ENCODE peak calls at places on chromosomes 4 and X, in four cellular contexts. V, Z, W and A are unnamed samples.

GRCh38 chr4:81198151-81198550 is 16.9 kb downstream of the PRKG2 start:
- DNase-seq in V (no peak), Z (no peak), W (no peak), A (no peak)

GRCh38 chr4:6608758-6609414 is 31.6 kb upstream of the MRFAP1 start:
- DNase-seq in V (peak), Z (no peak), W (peak), A (no peak)

GRCh38 chr4:8084031-8084660 is 74.5 kb downstream of the ABLIM2 start:
- DNase-seq in V (no peak), Z (no peak), W (no peak), A (no peak)

GRCh38 chrX:43002526-43003203 is 224.7 kb upstream of the PPP1R2C start:
- DNase-seq in V (no peak), Z (no peak), W (no peak), A (no peak)

GRCh38 chr4:6767725-6768538 is 14.6 kb upstream of the KIAA0232 start:
- DNase-seq in V (no peak), Z (no peak), W (no peak), A (no peak)

GRCh38 chrX:132612990-132613564 is 124.2 kb upstream of the MBNL3 start:
- DNase-seq in V (no peak), Z (peak), W (peak), A (no peak)

GRCh38 chr4:71212216-71212615 is 126.6 kb upstream of the SLC4A4 start:
- DNase-seq in V (no peak), Z (no peak), W (no peak), A (no peak)

GRCh38 chrX:87661761-87662160 is 144.2 kb downstream of the KLHL4 start:
- DNase-seq in V (no peak), Z (no peak), W (no peak), A (no peak)

GRCh38 chrX:110409925-110410324 is 51.3 kb downstream of the RTL9 start:
- DNase-seq in V (no peak), Z (no peak), W (peak), A (no peak)

GRCh38 chr4:30653291-30653690 is 66.9 kb upstream of the PCDH7 start:
- DNase-seq in V (no peak), Z (no peak), W (no peak), A (no peak)

GRCh38 chr4:183411291-183411861 is 33.1 kb upstream of the CDKN2AIP start:
- DNase-seq in V (no peak), Z (no peak), W (no peak), A (no peak)

GRCh38 chrX:149370097-149370496 is 135.0 kb downstream of the IDS start:
- DNase-seq in V (no peak), Z (no peak), W (no peak), A (no peak)

GRCh38 chr4:140353836-140354235 is 19.6 kb upstream of the SCOC start:
- DNase-seq in V (no peak), Z (no peak), W (no peak), A (no peak)

GRCh38 chrX:140503714-140504351 is 1.0 kb downstream of the SOX3 start:
- DNase-seq in V (peak), Z (no peak), W (no peak), A (no peak)

GRCh38 chrX:136059350-136059749 is 74.1 kb downstream of the SLC9A6 start:
- DNase-seq in V (no peak), Z (no peak), W (no peak), A (no peak)